ENCODE peak calls at places on chromosomes 12 and 14, in four cellular contexts. S is MM.1S, L is hepatocyte, J is OCI-LY7. Y is an unnamed sample. For H3K9me2, the result is how much of the 10 kb centered on the place peaks cover.

GRCh38 chr12:39986674-39987073 is 119.2 kb downstream of the SLC2A13 start:
- DNase-seq in L (no peak), S (no peak), J (no peak), Y (no peak)

GRCh38 chr12:71840226-71840847 is 778 bp downstream of the TBC1D15 start:
- DNase-seq in L (peak), J (no peak), S (no peak), Y (peak)

GRCh38 chr12:1117970-1118563 is 127.0 kb downstream of the ERC1 start:
- DNase-seq in J (peak), L (peak), S (peak), Y (peak)

GRCh38 chr12:15757553-15758255 is 31.5 kb downstream of the EPS8 start:
- DNase-seq in J (no peak), L (peak), S (no peak), Y (peak)

GRCh38 chr12:75991753-75992152 is 39.8 kb downstream of the PHLDA1 start:
- DNase-seq in J (no peak), S (no peak), L (no peak), Y (no peak)

GRCh38 chr12:124568431-124569374 is 1.3 kb upstream of the NCOR2 start:
- DNase-seq in L (peak), J (peak), S (peak), Y (peak)

GRCh38 chr12:45473636-45474035 is 255.9 kb upstream of the ARID2 start:
- DNase-seq in L (no peak), J (no peak), S (no peak), Y (no peak)

GRCh38 chr12:32270818-32271710 is 128.3 kb upstream of the FGD4 start:
- DNase-seq in S (no peak), J (peak), L (peak), Y (peak)

GRCh38 chr14:75926431-75926830 is 55.4 kb downstream of the TGFB3 start:
- DNase-seq in L (no peak), J (no peak), S (no peak), Y (no peak)

GRCh38 chr14:101322223-101322622 is 239.1 kb upstream of the DIO3 start:
- DNase-seq in J (no peak), L (no peak), S (no peak), Y (no peak)

GRCh38 chr12:68397566-68398158 is 65.5 kb upstream of the MDM1 start:
- DNase-seq in J (no peak), L (no peak), S (no peak), Y (no peak)

GRCh38 chr12:74538491-74539258 is 1.0 kb downstream of the ATXN7L3B start:
- DNase-seq in L (peak), J (peak), S (peak), Y (peak)

GRCh38 chr12:100346660-100347059 is 10.2 kb upstream of the SLC17A8 start:
- DNase-seq in S (no peak), J (no peak), L (no peak), Y (no peak)

GRCh38 chr14:76640923-76641395 is 120.3 kb upstream of the VASH1 start:
- DNase-seq in S (no peak), L (no peak), J (no peak), Y (no peak)

GRCh38 chr12:27237790-27238771 is 6.0 kb upstream of the STK38L start:
- DNase-seq in L (no peak), S (peak), J (peak), Y (peak)

GRCh38 chr12:12987421-12987820 is 12.6 kb downstream of the HEBP1 start:
- DNase-seq in J (no peak), S (no peak), L (no peak), Y (no peak)

GRCh38 chr14:65750906-65751305 is 338.4 kb downstream of the FUT8 start:
- DNase-seq in L (no peak), J (no peak), S (no peak), Y (no peak)

GRCh38 chr12:88594780-88595179 is 14.5 kb upstream of the KITLG start:
- DNase-seq in S (no peak), L (no peak), J (no peak), Y (no peak)

GRCh38 chr14:81452766-81453165 is 52.6 kb upstream of the STON2 start:
- DNase-seq in S (no peak), L (no peak), J (no peak), Y (peak)

GRCh38 chr14:98458702-98459101 is 813.3 kb downstream of the BCL11B start:
- DNase-seq in L (no peak), S (no peak), J (no peak), Y (no peak)
- H3K9me2 ChIP-seq in L (under half), S (under half), J (under half), Y (under half)

GRCh38 chr14:74567646-74568379 is 44.2 kb downstream of the LTBP2 start:
- DNase-seq in J (no peak), S (no peak), L (no peak), Y (no peak)
- H3K9me2 ChIP-seq in J (under half), S (under half), L (under half), Y (under half)

GRCh38 chr12:2528001-2528400 is 266.8 kb upstream of the FKBP4 start:
- DNase-seq in L (no peak), J (no peak), S (no peak), Y (no peak)
- H3K9me2 ChIP-seq in L (under half), J (under half), S (under half), Y (under half)

DNA sequence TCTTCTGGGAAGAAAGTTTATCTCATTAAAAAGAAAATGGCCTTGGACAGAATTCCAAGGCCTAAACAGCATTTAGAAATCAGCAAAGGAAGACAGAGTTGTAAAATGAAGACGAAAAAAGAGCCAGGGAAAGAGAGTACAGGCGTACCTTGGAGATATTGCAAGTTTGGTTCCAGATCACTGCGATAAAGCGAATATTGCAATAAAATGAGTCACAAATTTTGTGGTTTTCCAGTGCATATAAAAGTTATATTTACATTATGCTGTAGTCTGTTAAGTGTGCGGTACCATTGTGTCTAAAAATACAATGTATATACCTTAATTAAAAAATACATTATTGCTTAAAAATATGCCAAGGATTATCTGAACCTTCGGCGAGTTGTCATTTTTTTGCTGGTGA is 9.0 kb downstream of the PCNX1 start:
- DNase-seq in S (no peak), L (no peak), J (no peak), Y (no peak)
- H3K9me2 ChIP-seq in S (under half), L (under half), J (under half), Y (under half)

DNA sequence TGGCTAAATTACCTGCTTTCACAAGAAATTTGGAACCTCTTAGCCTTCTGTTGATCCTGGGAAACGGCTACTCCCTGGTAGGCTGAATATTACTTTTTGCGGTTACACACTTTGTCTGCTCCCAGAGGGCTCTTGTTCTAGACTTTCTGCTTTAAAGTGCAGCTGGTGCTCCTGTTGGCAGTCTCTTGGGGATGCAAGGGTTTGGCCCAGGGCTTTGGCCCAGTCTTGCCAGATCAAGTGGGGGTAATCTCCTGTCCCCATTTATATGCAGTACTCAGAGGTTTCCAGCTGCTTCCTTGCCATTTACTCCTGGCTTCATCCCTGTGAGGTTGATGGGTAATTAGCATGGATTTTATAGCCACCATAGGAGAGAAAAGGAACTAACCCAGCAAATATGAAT is 558.2 kb upstream of the MIS18BP1 start:
- DNase-seq in L (no peak), J (no peak), S (no peak), Y (no peak)
- H3K9me2 ChIP-seq in L (under half), J (under half), S (under half), Y (under half)

GRCh38 chr14:104739546-104740516 is 13.1 kb upstream of the SIVA1 start:
- DNase-seq in S (no peak), J (no peak), L (no peak), Y (no peak)

GRCh38 chr14:104741803-104742251 is 11.1 kb upstream of the SIVA1 start:
- DNase-seq in S (no peak), J (no peak), L (no peak), Y (no peak)

GRCh38 chr14:104738375-104739019 is 14.4 kb upstream of the SIVA1 start:
- DNase-seq in L (no peak), J (no peak), S (no peak), Y (no peak)

GRCh38 chr14:104741108-104741802 is 11.7 kb upstream of the SIVA1 start:
- DNase-seq in J (no peak), S (no peak), L (no peak), Y (no peak)

GRCh38 chr14:104739026-104739425 is 13.9 kb upstream of the SIVA1 start:
- DNase-seq in L (no peak), S (no peak), J (no peak), Y (no peak)
- H3K9me2 ChIP-seq in L (under half), S (under half), J (under half), Y (under half)

GRCh38 chr12:69419701-69420100 is 50.5 kb upstream of the FRS2 start:
- DNase-seq in J (no peak), S (no peak), L (no peak), Y (no peak)
- H3K9me2 ChIP-seq in J (under half), S (under half), L (under half), Y (under half)

Y was measured in GM23248.